ENCODE peak calls at places on chromosomes 3 and 15, in five cellular contexts. One of them, this sample, is unnamed.

GRCh38 chr3:100114413-100115030 is at the start of gene FILIP1L:
- DNase-seq in endothelial cell of umbilical vein: no peak
- DNase-seq in A549: no peak
- DNase-seq in HCT116: no peak
- DNase-seq in K562: no peak
- DNase-seq in this sample: no peak

GRCh38 chr3:186487037-186487436 is 57.1 kb downstream of the CRYGS start:
- DNase-seq in endothelial cell of umbilical vein: no peak
- DNase-seq in A549: no peak
- DNase-seq in HCT116: no peak
- DNase-seq in K562: no peak
- DNase-seq in this sample: no peak

GRCh38 chr15:30921781-30922371 is 18.2 kb downstream of the FAN1 start:
- DNase-seq in endothelial cell of umbilical vein: peak; percentile 57
- DNase-seq in A549: no peak
- DNase-seq in HCT116: no peak
- DNase-seq in K562: no peak
- DNase-seq in this sample: no peak

GRCh38 chr3:183554377-183554776 is 1.1 kb downstream of the KLHL6 start:
- DNase-seq in endothelial cell of umbilical vein: peak; percentile 57
- DNase-seq in A549: no peak
- DNase-seq in HCT116: no peak
- DNase-seq in K562: no peak
- DNase-seq in this sample: peak; percentile 25

GRCh38 chr15:90869601-90870353 is 1.4 kb downstream of the FURIN start:
- DNase-seq in endothelial cell of umbilical vein: peak; percentile 95
- DNase-seq in A549: no peak
- DNase-seq in HCT116: peak; percentile 85
- DNase-seq in K562: peak; percentile 73
- DNase-seq in this sample: peak; percentile 98

GRCh38 chr15:93417156-93418077 is 328.4 kb upstream of the RGMA start:
- DNase-seq in endothelial cell of umbilical vein: no peak
- DNase-seq in A549: no peak
- DNase-seq in HCT116: no peak
- DNase-seq in K562: no peak
- DNase-seq in this sample: no peak

GRCh38 chr3:69012836-69013255 is 638 bp downstream of the EOGT start:
- DNase-seq in endothelial cell of umbilical vein: peak; percentile 65
- DNase-seq in A549: peak; percentile 48
- DNase-seq in HCT116: no peak
- DNase-seq in K562: no peak
- DNase-seq in this sample: peak; percentile 31

GRCh38 chr15:101085311-101085700 is 166.1 kb downstream of the LRRK1 start:
- DNase-seq in endothelial cell of umbilical vein: no peak
- DNase-seq in A549: no peak
- DNase-seq in HCT116: no peak
- DNase-seq in K562: no peak
- DNase-seq in this sample: no peak

GRCh38 chr15:78364233-78364632 is 24.1 kb downstream of the CRABP1 start:
- DNase-seq in endothelial cell of umbilical vein: no peak
- DNase-seq in A549: no peak
- DNase-seq in HCT116: no peak
- DNase-seq in K562: no peak
- DNase-seq in this sample: no peak

GRCh38 chr3:159528251-159528895 is 460.3 kb upstream of the IL12A start:
- DNase-seq in endothelial cell of umbilical vein: no peak
- DNase-seq in A549: no peak
- DNase-seq in HCT116: no peak
- DNase-seq in K562: no peak
- DNase-seq in this sample: no peak

GRCh38 chr15:20356444-20357138 is 185.0 kb downstream of the GOLGA6L6 start:
- DNase-seq in endothelial cell of umbilical vein: no peak
- DNase-seq in A549: peak; percentile 80
- DNase-seq in HCT116: peak; percentile 32
- DNase-seq in K562: peak; percentile 88
- DNase-seq in this sample: peak; percentile 60

GRCh38 chr3:17006143-17006839 is 121.5 kb downstream of the PLCL2 start:
- DNase-seq in endothelial cell of umbilical vein: no peak
- DNase-seq in A549: no peak
- DNase-seq in HCT116: no peak
- DNase-seq in K562: no peak
- DNase-seq in this sample: no peak

GRCh38 chr3:127329647-127330285 is 41.9 kb upstream of the PRR20G start:
- DNase-seq in endothelial cell of umbilical vein: no peak
- DNase-seq in A549: no peak
- DNase-seq in HCT116: no peak
- DNase-seq in K562: no peak
- DNase-seq in this sample: no peak
- H3K4me3 ChIP-seq in endothelial cell of umbilical vein: no peak overlapping the region
- H3K4me3 ChIP-seq in A549: no peak overlapping the region
- H3K4me3 ChIP-seq in HCT116: no peak overlapping the region
- H3K4me3 ChIP-seq in K562: no peak overlapping the region
- H3K4me3 ChIP-seq in this sample: no peak overlapping the region

GRCh38 chr3:49181351-49181750 is 10.0 kb downstream of the KLHDC8B start:
- DNase-seq in endothelial cell of umbilical vein: no peak
- DNase-seq in A549: no peak
- DNase-seq in HCT116: no peak
- DNase-seq in K562: no peak
- DNase-seq in this sample: no peak

GRCh38 chr3:49182682-49183081 is 11.3 kb downstream of the KLHDC8B start:
- DNase-seq in endothelial cell of umbilical vein: no peak
- DNase-seq in A549: no peak
- DNase-seq in HCT116: no peak
- DNase-seq in K562: no peak
- DNase-seq in this sample: no peak

GRCh38 chr3:49180116-49180515 is 8.7 kb downstream of the KLHDC8B start:
- DNase-seq in endothelial cell of umbilical vein: no peak
- DNase-seq in A549: no peak
- DNase-seq in HCT116: no peak
- DNase-seq in K562: no peak
- DNase-seq in this sample: no peak

GRCh38 chr3:49183873-49184272 is 12.5 kb downstream of the KLHDC8B start:
- DNase-seq in endothelial cell of umbilical vein: no peak
- DNase-seq in A549: no peak
- DNase-seq in HCT116: no peak
- DNase-seq in K562: no peak
- DNase-seq in this sample: no peak
- TF ChIP-seq MAX in endothelial cell of umbilical vein: no peak
- TF ChIP-seq MAX in A549: no peak
- TF ChIP-seq MAX in HCT116: no peak
- TF ChIP-seq MAX in K562: no peak
- TF ChIP-seq MAX in this sample: no peak

GRCh38 chr15:22867886-22868285 is 29.4 kb downstream of the NIPA2 start:
- DNase-seq in endothelial cell of umbilical vein: no peak
- DNase-seq in A549: no peak
- DNase-seq in HCT116: no peak
- DNase-seq in K562: no peak
- DNase-seq in this sample: no peak
- TF ChIP-seq POLR2A in endothelial cell of umbilical vein: no peak
- TF ChIP-seq POLR2A in A549: no peak
- TF ChIP-seq POLR2A in HCT116: no peak
- TF ChIP-seq POLR2A in K562: no peak
- TF ChIP-seq POLR2A in this sample: no peak

GRCh38 chr3:11290743-11291680 is 18.8 kb downstream of the ATG7 start:
- DNase-seq in endothelial cell of umbilical vein: no peak
- DNase-seq in A549: no peak
- DNase-seq in HCT116: no peak
- DNase-seq in K562: no peak
- DNase-seq in this sample: peak; percentile 69

GRCh38 chr3:11288786-11289637 is 16.8 kb downstream of the ATG7 start:
- DNase-seq in endothelial cell of umbilical vein: peak; percentile 95
- DNase-seq in A549: peak; percentile 64
- DNase-seq in HCT116: peak; percentile 18
- DNase-seq in K562: peak; percentile 32
- DNase-seq in this sample: peak; percentile 93

GRCh38 chr3:11288021-11288491 is 15.9 kb downstream of the ATG7 start:
- DNase-seq in endothelial cell of umbilical vein: peak; percentile 56
- DNase-seq in A549: no peak
- DNase-seq in HCT116: no peak
- DNase-seq in K562: no peak
- DNase-seq in this sample: peak; percentile 39

GRCh38 chr3:11291808-11292207 is 19.6 kb downstream of the ATG7 start:
- DNase-seq in endothelial cell of umbilical vein: no peak
- DNase-seq in A549: no peak
- DNase-seq in HCT116: no peak
- DNase-seq in K562: no peak
- DNase-seq in this sample: no peak

GRCh38 chr3:11289864-11290263 is 17.7 kb downstream of the ATG7 start:
- DNase-seq in endothelial cell of umbilical vein: peak; percentile 21
- DNase-seq in A549: no peak
- DNase-seq in HCT116: no peak
- DNase-seq in K562: no peak
- DNase-seq in this sample: no peak
- H3K4me3 ChIP-seq in endothelial cell of umbilical vein: no peak overlapping the region
- H3K4me3 ChIP-seq in A549: no peak overlapping the region
- H3K4me3 ChIP-seq in HCT116: no peak overlapping the region
- H3K4me3 ChIP-seq in K562: no peak overlapping the region
- H3K4me3 ChIP-seq in this sample: peak overlapping the region; percentile 12

GRCh38 chr15:63971427-63971805 is 74.9 kb downstream of the DAPK2 start:
- DNase-seq in endothelial cell of umbilical vein: no peak
- DNase-seq in A549: no peak
- DNase-seq in HCT116: no peak
- DNase-seq in K562: peak; percentile 49
- DNase-seq in this sample: no peak
- TF ChIP-seq MAX in endothelial cell of umbilical vein: no peak
- TF ChIP-seq MAX in A549: no peak
- TF ChIP-seq MAX in HCT116: no peak
- TF ChIP-seq MAX in K562: no peak
- TF ChIP-seq MAX in this sample: no peak

DNA sequence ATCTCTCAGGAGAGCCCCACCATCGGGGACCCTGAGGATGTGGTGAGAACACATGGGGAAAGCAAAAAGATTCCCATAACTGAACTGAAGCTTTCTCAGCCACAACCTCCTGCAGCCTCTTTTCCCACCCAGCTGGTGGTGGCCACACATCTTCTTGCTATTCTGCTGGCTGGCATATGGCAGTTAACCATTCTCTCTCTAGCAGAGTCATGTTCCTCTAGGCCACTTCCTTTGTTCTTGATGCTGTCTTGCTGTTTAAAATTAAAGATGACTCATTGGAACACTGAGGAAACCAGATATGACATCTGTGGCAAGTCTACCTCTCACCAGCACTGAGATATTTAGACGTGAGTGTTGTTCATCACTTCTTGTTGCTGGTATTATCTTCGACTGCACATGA is 180.3 kb upstream of the ROBO2 start:
- DNase-seq in endothelial cell of umbilical vein: no peak
- DNase-seq in A549: no peak
- DNase-seq in HCT116: no peak
- DNase-seq in K562: no peak
- DNase-seq in this sample: peak; percentile 4
- TF ChIP-seq POLR2A in endothelial cell of umbilical vein: no peak
- TF ChIP-seq POLR2A in A549: no peak
- TF ChIP-seq POLR2A in HCT116: no peak
- TF ChIP-seq POLR2A in K562: no peak
- TF ChIP-seq POLR2A in this sample: no peak